ENCODE peak calls at places on chromosomes 13 and 19, in eight cellular contexts. One of them, this sample, is unnamed.

GRCh38 chr19:48806518-48806817 is 4.4 kb downstream of the BCAT2 start:
- DNase-seq in AML-193: no peak
- DNase-seq in NCI-H1105 treated with DMSO at 0.1 percent for 48 hours: no peak
- DNase-seq in upper lobe of right lung: no peak
- DNase-seq in stimulated activated CD4-positive, alpha-beta T cell treated with anti-CD3 and anti-CD28 coated beads, Interleukin-1b, Interleukin-23, amount 100 ng/mL, for 1 hour: no peak
- DNase-seq in DMS 273 treated with DMSO at 0.1 percent for 48 hours: peak
- DNase-seq in skeletal muscle cell: no peak
- DNase-seq in foreskin keratinocyte: no peak
- DNase-seq in this sample: no peak

GRCh38 chr13:102772042-102772425 is 1.6 kb downstream of the TEX30 start:
- DNase-seq in AML-193: peak
- DNase-seq in upper lobe of right lung: no peak
- DNase-seq in foreskin keratinocyte: no peak
- DNase-seq in stimulated activated CD4-positive, alpha-beta T cell treated with anti-CD3 and anti-CD28 coated beads, Interleukin-1b, Interleukin-23, amount 100 ng/mL, for 1 hour: no peak
- DNase-seq in NCI-H1105 treated with DMSO at 0.1 percent for 48 hours: no peak
- DNase-seq in DMS 273 treated with DMSO at 0.1 percent for 48 hours: no peak
- DNase-seq in skeletal muscle cell: no peak
- DNase-seq in this sample: no peak

GRCh38 chr19:43765109-43765876 is 10.5 kb upstream of the SMG9 start:
- DNase-seq in skeletal muscle cell: peak
- DNase-seq in upper lobe of right lung: peak
- DNase-seq in foreskin keratinocyte: peak
- DNase-seq in NCI-H1105 treated with DMSO at 0.1 percent for 48 hours: no peak
- DNase-seq in stimulated activated CD4-positive, alpha-beta T cell treated with anti-CD3 and anti-CD28 coated beads, Interleukin-1b, Interleukin-23, amount 100 ng/mL, for 1 hour: no peak
- DNase-seq in DMS 273 treated with DMSO at 0.1 percent for 48 hours: no peak
- DNase-seq in AML-193: peak
- DNase-seq in this sample: peak

GRCh38 chr13:59722580-59722900 is 441.2 kb downstream of the DIAPH3 start:
- DNase-seq in upper lobe of right lung: no peak
- DNase-seq in skeletal muscle cell: no peak
- DNase-seq in foreskin keratinocyte: no peak
- DNase-seq in AML-193: peak
- DNase-seq in stimulated activated CD4-positive, alpha-beta T cell treated with anti-CD3 and anti-CD28 coated beads, Interleukin-1b, Interleukin-23, amount 100 ng/mL, for 1 hour: no peak
- DNase-seq in DMS 273 treated with DMSO at 0.1 percent for 48 hours: no peak
- DNase-seq in NCI-H1105 treated with DMSO at 0.1 percent for 48 hours: no peak
- DNase-seq in this sample: no peak

GRCh38 chr19:12828494-12828893 is 5.9 kb downstream of the RTBDN start:
- DNase-seq in AML-193: peak
- DNase-seq in DMS 273 treated with DMSO at 0.1 percent for 48 hours: peak
- DNase-seq in skeletal muscle cell: no peak
- DNase-seq in stimulated activated CD4-positive, alpha-beta T cell treated with anti-CD3 and anti-CD28 coated beads, Interleukin-1b, Interleukin-23, amount 100 ng/mL, for 1 hour: no peak
- DNase-seq in NCI-H1105 treated with DMSO at 0.1 percent for 48 hours: peak
- DNase-seq in foreskin keratinocyte: no peak
- DNase-seq in upper lobe of right lung: no peak
- DNase-seq in this sample: no peak

GRCh38 chr19:16873603-16874002 is 15.2 kb upstream of the F2RL3 start:
- DNase-seq in foreskin keratinocyte: no peak
- DNase-seq in stimulated activated CD4-positive, alpha-beta T cell treated with anti-CD3 and anti-CD28 coated beads, Interleukin-1b, Interleukin-23, amount 100 ng/mL, for 1 hour: no peak
- DNase-seq in skeletal muscle cell: no peak
- DNase-seq in NCI-H1105 treated with DMSO at 0.1 percent for 48 hours: no peak
- DNase-seq in AML-193: no peak
- DNase-seq in upper lobe of right lung: no peak
- DNase-seq in DMS 273 treated with DMSO at 0.1 percent for 48 hours: no peak
- DNase-seq in this sample: no peak

GRCh38 chr19:42343344-42344110 is 18.1 kb downstream of the MEGF8 start:
- DNase-seq in stimulated activated CD4-positive, alpha-beta T cell treated with anti-CD3 and anti-CD28 coated beads, Interleukin-1b, Interleukin-23, amount 100 ng/mL, for 1 hour: no peak
- DNase-seq in AML-193: no peak
- DNase-seq in foreskin keratinocyte: no peak
- DNase-seq in upper lobe of right lung: no peak
- DNase-seq in DMS 273 treated with DMSO at 0.1 percent for 48 hours: no peak
- DNase-seq in NCI-H1105 treated with DMSO at 0.1 percent for 48 hours: no peak
- DNase-seq in skeletal muscle cell: no peak
- DNase-seq in this sample: no peak

GRCh38 chr13:76790519-76791289 is 95.5 kb downstream of the KCTD12 start:
- DNase-seq in DMS 273 treated with DMSO at 0.1 percent for 48 hours: no peak
- DNase-seq in AML-193: no peak
- DNase-seq in stimulated activated CD4-positive, alpha-beta T cell treated with anti-CD3 and anti-CD28 coated beads, Interleukin-1b, Interleukin-23, amount 100 ng/mL, for 1 hour: no peak
- DNase-seq in skeletal muscle cell: no peak
- DNase-seq in foreskin keratinocyte: no peak
- DNase-seq in NCI-H1105 treated with DMSO at 0.1 percent for 48 hours: peak
- DNase-seq in upper lobe of right lung: no peak
- DNase-seq in this sample: no peak

GRCh38 chr13:68736961-68737360 is 1370.7 kb upstream of the ATXN8OS start:
- DNase-seq in upper lobe of right lung: no peak
- DNase-seq in NCI-H1105 treated with DMSO at 0.1 percent for 48 hours: no peak
- DNase-seq in skeletal muscle cell: no peak
- DNase-seq in AML-193: no peak
- DNase-seq in foreskin keratinocyte: no peak
- DNase-seq in stimulated activated CD4-positive, alpha-beta T cell treated with anti-CD3 and anti-CD28 coated beads, Interleukin-1b, Interleukin-23, amount 100 ng/mL, for 1 hour: no peak
- DNase-seq in DMS 273 treated with DMSO at 0.1 percent for 48 hours: no peak
- DNase-seq in this sample: no peak

GRCh38 chr19:8081569-8082550 is 29.3 kb downstream of the CCL25 start:
- DNase-seq in NCI-H1105 treated with DMSO at 0.1 percent for 48 hours: no peak
- DNase-seq in stimulated activated CD4-positive, alpha-beta T cell treated with anti-CD3 and anti-CD28 coated beads, Interleukin-1b, Interleukin-23, amount 100 ng/mL, for 1 hour: no peak
- DNase-seq in DMS 273 treated with DMSO at 0.1 percent for 48 hours: no peak
- DNase-seq in AML-193: no peak
- DNase-seq in foreskin keratinocyte: no peak
- DNase-seq in upper lobe of right lung: no peak
- DNase-seq in skeletal muscle cell: no peak
- DNase-seq in this sample: no peak

GRCh38 chr19:29966594-29967249 is 24.7 kb downstream of the URI1 start:
- DNase-seq in NCI-H1105 treated with DMSO at 0.1 percent for 48 hours: no peak
- DNase-seq in foreskin keratinocyte: no peak
- DNase-seq in skeletal muscle cell: no peak
- DNase-seq in stimulated activated CD4-positive, alpha-beta T cell treated with anti-CD3 and anti-CD28 coated beads, Interleukin-1b, Interleukin-23, amount 100 ng/mL, for 1 hour: no peak
- DNase-seq in upper lobe of right lung: no peak
- DNase-seq in AML-193: peak
- DNase-seq in DMS 273 treated with DMSO at 0.1 percent for 48 hours: peak
- DNase-seq in this sample: no peak

GRCh38 chr13:110506396-110506795 is 55.1 kb downstream of the RAB20 start:
- DNase-seq in upper lobe of right lung: no peak
- DNase-seq in skeletal muscle cell: no peak
- DNase-seq in stimulated activated CD4-positive, alpha-beta T cell treated with anti-CD3 and anti-CD28 coated beads, Interleukin-1b, Interleukin-23, amount 100 ng/mL, for 1 hour: no peak
- DNase-seq in NCI-H1105 treated with DMSO at 0.1 percent for 48 hours: no peak
- DNase-seq in foreskin keratinocyte: no peak
- DNase-seq in AML-193: no peak
- DNase-seq in DMS 273 treated with DMSO at 0.1 percent for 48 hours: no peak
- DNase-seq in this sample: no peak

GRCh38 chr19:42250249-42250665 is 4.7 kb downstream of the ERF start:
- DNase-seq in DMS 273 treated with DMSO at 0.1 percent for 48 hours: no peak
- DNase-seq in stimulated activated CD4-positive, alpha-beta T cell treated with anti-CD3 and anti-CD28 coated beads, Interleukin-1b, Interleukin-23, amount 100 ng/mL, for 1 hour: no peak
- DNase-seq in foreskin keratinocyte: no peak
- DNase-seq in NCI-H1105 treated with DMSO at 0.1 percent for 48 hours: no peak
- DNase-seq in skeletal muscle cell: no peak
- DNase-seq in AML-193: no peak
- DNase-seq in upper lobe of right lung: peak
- DNase-seq in this sample: no peak